ENCODE peak calls at places on chromosomes 16 and 17, in six cellular contexts. E is fibroblast of lung, R is NT2/D1, J is PC-3, P is neural progenitor cell, X is HCT116. K is an unnamed sample.

GRCh38 chr17:10141436-10141835 is 57.0 kb downstream of the GAS7 start:
- DNase-seq in X (no peak), J (no peak), P (no peak), E (no peak), R (no peak), K (no peak)

GRCh38 chr16:66660422-66661209 is 35.9 kb downstream of the CMTM4 start:
- DNase-seq in J (peak), X (no peak), E (peak), R (no peak), P (peak), K (peak)

GRCh38 chr17:50785942-50786570 is 18.7 kb upstream of the ANKRD40CL start:
- DNase-seq in P (no peak), R (no peak), X (no peak), J (no peak), E (peak), K (peak)

GRCh38 chr17:37752482-37752881 is 7.6 kb upstream of the HNF1B start:
- DNase-seq in R (no peak), J (peak), P (no peak), E (no peak), X (no peak), K (peak)

GRCh38 chr17:29777663-29778062 is 152.4 kb downstream of the SSH2 start:
- DNase-seq in P (no peak), E (peak), X (no peak), R (no peak), J (no peak), K (peak)

GRCh38 chr16:86672215-86672863 is 94.0 kb downstream of the FOXL1 start:
- DNase-seq in P (no peak), E (no peak), X (no peak), J (no peak), R (no peak), K (no peak)

GRCh38 chr17:82382933-82383255 is 11.3 kb downstream of the UTS2R start:
- DNase-seq in R (no peak), P (no peak), J (no peak), E (no peak), X (no peak), K (no peak)

GRCh38 chr16:84820305-84820684 is 510 bp downstream of the CRISPLD2 start:
- DNase-seq in E (peak), P (no peak), J (peak), R (no peak), X (no peak), K (peak)

GRCh38 chr16:28491080-28491969 is 549 bp downstream of the CLN3 start:
- DNase-seq in R (no peak), X (no peak), E (peak), J (peak), P (peak), K (peak)

DNA sequence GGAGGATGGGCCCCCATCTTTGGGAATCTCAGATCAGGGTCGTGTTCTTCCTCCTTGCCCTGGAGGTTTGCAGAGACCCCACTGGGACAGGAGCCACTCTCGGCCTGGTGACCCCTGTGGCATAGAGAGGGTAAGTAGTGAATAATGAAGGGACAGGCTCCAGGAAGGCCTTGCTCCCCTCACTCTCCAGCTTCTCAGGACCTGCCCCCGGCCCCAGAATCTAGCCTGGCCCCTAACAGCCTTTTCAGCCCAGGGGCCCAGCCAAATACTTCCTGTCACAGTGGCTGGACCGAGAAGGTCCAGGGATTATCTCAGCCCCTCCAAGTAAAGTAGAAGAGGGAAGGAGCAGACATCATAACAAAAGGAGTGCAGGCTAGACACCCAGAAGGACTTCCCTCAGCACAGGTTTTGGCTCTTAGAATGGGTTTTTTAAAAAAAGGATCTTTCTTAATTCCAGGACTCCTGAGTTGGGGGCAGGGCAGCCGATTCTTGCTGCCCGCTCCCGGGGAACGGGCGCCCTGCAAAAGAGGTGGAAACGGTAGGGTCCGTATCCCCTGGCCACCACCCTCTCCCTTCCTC is 637 bp upstream of the NXPH3 start:
- DNase-seq in J (no peak), R (no peak), E (no peak), P (no peak), X (no peak), K (no peak)
- H3K4me3 ChIP-seq in J (peak), R (peak), E (peak), P (peak), X (peak), K (no peak)

GRCh38 chr17:57531078-57531477 is 214.0 kb downstream of the CCDC182 start:
- DNase-seq in E (no peak), J (no peak), R (no peak), P (no peak), X (no peak), K (no peak)

GRCh38 chr17:57532556-57532955 is 212.5 kb downstream of the CCDC182 start:
- DNase-seq in X (no peak), E (no peak), R (no peak), P (no peak), J (no peak), K (no peak)

GRCh38 chr17:57531648-57532486 is 213.2 kb downstream of the CCDC182 start:
- DNase-seq in P (no peak), J (no peak), E (no peak), X (no peak), R (no peak), K (no peak)

GRCh38 chr17:57533684-57534305 is 211.3 kb downstream of the CCDC182 start:
- DNase-seq in X (no peak), R (no peak), J (no peak), P (no peak), E (no peak), K (no peak)

GRCh38 chr17:57532966-57533365 is 212.1 kb downstream of the CCDC182 start:
- DNase-seq in X (no peak), E (no peak), J (no peak), R (no peak), P (no peak), K (no peak)
- H3K9ac ChIP-seq in X (no peak), E (no peak), J (no peak), R (no peak), P (no peak), K (no peak)

DNA sequence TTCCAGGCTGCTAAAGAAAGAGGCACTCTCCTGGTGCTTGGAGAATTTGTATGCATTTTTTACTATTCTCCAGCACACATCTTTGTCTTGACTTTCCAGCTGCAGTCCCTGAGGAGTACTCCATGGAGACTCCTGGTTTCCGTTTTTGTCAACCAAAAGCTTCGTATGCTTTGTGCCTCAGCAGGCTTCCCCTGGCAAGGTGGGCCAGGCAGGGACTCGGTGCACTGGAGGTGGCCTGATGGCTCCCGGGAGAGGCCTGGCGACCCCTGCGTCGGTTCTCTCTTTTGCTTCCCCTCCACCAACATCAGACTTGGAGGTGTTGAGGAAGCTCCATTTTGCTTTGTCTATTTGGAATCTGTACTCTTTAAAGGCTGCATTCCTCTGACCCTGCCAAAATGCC is 23.7 kb downstream of the CDK5R1 start:
- DNase-seq in J (no peak), E (no peak), P (no peak), R (no peak), X (no peak), K (no peak)
- H3K4me3 ChIP-seq in J (no peak), E (no peak), P (no peak), R (no peak), X (no peak), K (no peak)

GRCh38 chr16:52439750-52440149 is 107.2 kb downstream of the TOX3 start:
- DNase-seq in R (no peak), E (no peak), J (no peak), X (no peak), P (no peak), K (no peak)
- H3K9ac ChIP-seq in R (no peak), E (no peak), J (no peak), X (no peak), P (no peak), K (no peak)

GRCh38 chr17:28385037-28385797 is 13.7 kb downstream of the SARM1 start:
- DNase-seq in E (no peak), R (no peak), P (peak), J (peak), X (no peak), K (no peak)

GRCh38 chr17:28388106-28388505 is 16.6 kb downstream of the SARM1 start:
- DNase-seq in R (no peak), X (no peak), E (no peak), J (no peak), P (no peak), K (no peak)

GRCh38 chr17:28380572-28380907 is 9.0 kb downstream of the SARM1 start:
- DNase-seq in J (no peak), E (no peak), X (no peak), P (no peak), R (no peak), K (no peak)

GRCh38 chr17:28381141-28381825 is 9.8 kb downstream of the SARM1 start:
- DNase-seq in J (no peak), X (no peak), R (no peak), E (no peak), P (peak), K (no peak)

DNA sequence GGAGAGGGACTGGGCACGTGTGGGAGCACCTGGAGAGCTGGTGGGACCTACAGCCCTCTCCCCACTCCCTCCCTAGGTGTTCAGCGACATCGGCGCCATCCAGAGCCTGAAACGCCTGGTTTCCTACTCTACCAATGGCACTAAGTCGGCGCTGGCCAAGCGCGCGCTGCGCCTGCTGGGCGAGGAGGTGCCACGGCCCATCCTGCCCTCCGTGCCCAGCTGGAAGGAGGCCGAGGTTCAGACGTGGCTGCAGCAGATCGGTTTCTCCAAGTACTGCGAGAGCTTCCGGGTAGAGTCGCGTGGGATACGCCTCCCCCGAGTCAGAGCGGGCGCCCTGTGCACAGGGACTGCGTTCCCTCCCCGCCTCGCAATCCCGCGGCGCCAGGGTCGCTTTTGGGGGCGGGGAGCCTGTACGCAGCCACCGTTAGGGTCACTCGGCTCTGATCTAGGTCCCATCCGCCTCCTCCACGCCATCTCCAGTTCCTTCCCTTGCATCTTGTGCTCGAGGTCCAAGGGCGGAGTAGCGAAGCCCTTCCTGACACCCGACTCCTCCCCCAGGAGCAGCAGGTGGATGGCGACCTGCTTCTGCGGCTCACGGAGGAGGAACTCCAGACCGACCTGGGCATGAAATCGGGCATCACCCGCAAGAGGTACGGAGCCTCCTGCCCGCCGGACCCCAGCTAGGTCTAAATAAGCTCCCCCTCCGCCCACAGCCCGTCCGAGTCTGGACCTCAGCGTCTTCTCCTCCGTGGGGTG is 13.0 kb downstream of the SARM1 start:
- DNase-seq in P (peak), J (peak), X (no peak), E (no peak), R (no peak), K (no peak)
- H3K4me3 ChIP-seq in P (peak), J (peak), X (no peak), E (no peak), R (no peak), K (no peak)

DNA sequence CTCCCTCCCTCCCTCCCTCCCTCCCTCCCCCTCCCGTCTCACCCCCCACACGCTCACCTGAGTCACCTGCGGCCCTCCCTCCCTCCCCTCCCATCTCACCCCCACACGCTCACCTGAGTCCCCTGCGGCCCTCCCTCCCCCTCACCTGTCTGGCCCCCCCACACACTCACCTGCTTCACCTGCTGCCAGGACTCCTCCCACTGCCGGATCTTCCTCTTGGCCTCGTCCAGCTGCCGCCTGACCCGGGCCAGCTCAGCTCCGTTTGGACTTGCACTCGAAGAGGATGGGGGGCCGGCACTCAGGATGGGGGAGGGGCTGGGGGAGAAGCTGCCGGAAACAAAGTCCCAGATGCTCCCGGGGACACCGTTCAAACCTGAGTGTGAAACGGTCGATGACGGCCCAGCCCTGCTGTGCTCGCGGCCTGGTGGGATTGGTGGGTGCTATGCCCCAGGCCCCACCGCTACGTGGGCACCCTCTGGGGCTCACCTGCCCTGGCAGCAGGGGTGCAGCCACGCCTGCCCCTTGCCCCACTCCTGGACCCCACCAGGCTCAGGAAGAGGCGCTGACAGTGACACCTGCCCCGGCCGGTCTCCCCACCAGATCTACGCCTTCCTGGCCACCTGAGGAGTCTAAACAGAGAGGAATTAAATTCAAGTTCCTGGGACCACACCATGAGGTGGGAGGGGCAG is 15.9 kb downstream of the GNPTG start:
- DNase-seq in X (no peak), J (no peak), P (no peak), E (no peak), R (no peak), K (no peak)
- H3K9ac ChIP-seq in X (no peak), J (no peak), P (no peak), E (no peak), R (no peak), K (no peak)

GRCh38 chr17:41986634-41987033 is 20.0 kb downstream of the CNP start:
- DNase-seq in R (no peak), E (no peak), J (no peak), P (no peak), X (no peak), K (no peak)

GRCh38 chr17:41987642-41988041 is 21.0 kb downstream of the CNP start:
- DNase-seq in R (no peak), P (no peak), X (no peak), J (no peak), E (no peak), K (no peak)

GRCh38 chr17:41984454-41984853 is 17.9 kb downstream of the CNP start:
- DNase-seq in E (no peak), P (no peak), J (no peak), X (no peak), R (no peak), K (no peak)

GRCh38 chr17:41988418-41988817 is 21.8 kb downstream of the CNP start:
- DNase-seq in E (no peak), P (no peak), J (no peak), X (no peak), R (no peak), K (no peak)

GRCh38 chr17:41985919-41986318 is 19.3 kb downstream of the CNP start:
- DNase-seq in P (no peak), J (no peak), R (no peak), E (no peak), X (no peak), K (no peak)
- H3K4me3 ChIP-seq in P (no peak), J (no peak), R (no peak), E (no peak), X (no peak), K (no peak)

DNA sequence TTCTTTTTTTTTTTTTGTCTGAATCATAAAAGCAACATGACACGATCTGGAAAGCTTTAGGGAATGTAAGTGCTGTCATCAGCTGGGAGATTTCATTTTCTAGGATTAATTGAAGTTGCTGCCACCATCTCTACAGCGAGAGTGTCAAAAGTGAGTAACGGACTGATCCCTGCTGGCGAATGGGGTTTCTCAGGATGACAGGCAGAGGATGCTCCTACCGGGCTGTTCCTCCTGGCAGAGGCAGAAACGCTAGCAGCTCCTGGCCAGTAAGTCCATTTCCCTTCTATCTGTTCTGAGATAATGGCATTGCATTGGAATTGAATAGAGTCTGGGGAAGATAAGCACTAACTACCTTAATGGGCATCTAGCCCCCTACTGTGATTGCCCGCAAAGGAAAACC is 80.5 kb upstream of the KIFC3 start:
- DNase-seq in X (no peak), J (no peak), E (no peak), P (peak), R (no peak), K (peak)
- H3K9ac ChIP-seq in X (no peak), J (no peak), E (no peak), P (no peak), R (no peak), K (no peak)

GRCh38 chr16:75010427-75010826 is 11.6 kb downstream of the ZNRF1 start:
- DNase-seq in X (no peak), P (no peak), E (no peak), J (no peak), R (no peak), K (no peak)
- H3K4me3 ChIP-seq in X (no peak), P (no peak), E (no peak), J (no peak), R (no peak), K (no peak)